ENCODE peak calls at places on chromosomes 11 and 22, in six cellular contexts. I, V, S, Z, T and L are unnamed samples.

GRCh38 chr11:36774603-36775002 is 176.6 kb upstream of the RAG2 start:
- DNase-seq in I (no peak), V (no peak), S (no peak), Z (no peak), T (no peak), L (no peak)

GRCh38 chr11:67062526-67063373 is 6.1 kb downstream of the RHOD start:
- DNase-seq in I (no peak), V (no peak), S (no peak), Z (no peak), T (no peak), L (no peak)

GRCh38 chr11:304915-305833 is 2.4 kb upstream of the IFITM2 start:
- DNase-seq in I (peak; percentile 66), V (peak; percentile 70), S (peak; percentile 56), Z (peak; percentile 84), T (peak; percentile 75), L (no peak)

GRCh38 chr11:64146036-64146943 is 19.6 kb downstream of the MACROD1 start:
- DNase-seq in I (no peak), V (peak; percentile 78), S (no peak), Z (peak; percentile 64), T (peak; percentile 66), L (peak; percentile 29)

GRCh38 chr11:83223457-83223856 is 29.9 kb downstream of the ANKRD42 start:
- DNase-seq in I (no peak), V (no peak), S (no peak), Z (no peak), T (no peak), L (no peak)

GRCh38 chr11:14578551-14578956 is 58.4 kb upstream of the PSMA1 start:
- DNase-seq in I (peak; percentile 25), V (no peak), S (no peak), Z (no peak), T (peak; percentile 65), L (no peak)

GRCh38 chr11:121929581-121929980 is 186.4 kb downstream of the BLID start:
- DNase-seq in I (peak; percentile 28), V (no peak), S (peak; percentile 38), Z (no peak), T (peak; percentile 39), L (no peak)

GRCh38 chr11:93072236-93072635 is 102.8 kb downstream of the MTNR1B start:
- DNase-seq in I (no peak), V (no peak), S (no peak), Z (no peak), T (no peak), L (no peak)

GRCh38 chr11:132802932-132803331 is 729.4 kb downstream of the OPCML start:
- DNase-seq in I (no peak), V (no peak), S (no peak), Z (no peak), T (no peak), L (no peak)

GRCh38 chr11:116844722-116845121 is 7.3 kb upstream of the APOA1 start:
- DNase-seq in I (no peak), V (no peak), S (no peak), Z (no peak), T (no peak), L (no peak)

GRCh38 chr11:26992031-26992541 is 1.8 kb upstream of the FIBIN start:
- DNase-seq in I (no peak), V (no peak), S (no peak), Z (no peak), T (no peak), L (no peak)

GRCh38 chr11:16789560-16790483 is 51.4 kb downstream of the C11orf58 start:
- DNase-seq in I (no peak), V (no peak), S (no peak), Z (no peak), T (no peak), L (no peak)

GRCh38 chr11:117743121-117743815 is 53.7 kb downstream of the DSCAML1 start:
- DNase-seq in I (no peak), V (no peak), S (no peak), Z (no peak), T (no peak), L (no peak)

GRCh38 chr11:11155962-11156815 is 196.9 kb downstream of the CSNK2A3 start:
- DNase-seq in I (no peak), V (no peak), S (peak; percentile 23), Z (peak; percentile 32), T (no peak), L (no peak)

GRCh38 chr11:80315263-80315662 is 874.4 kb upstream of the TENM4 start:
- DNase-seq in I (no peak), V (no peak), S (no peak), Z (no peak), T (no peak), L (no peak)

GRCh38 chr11:9047986-9048522 is 43.3 kb downstream of the SCUBE2 start:
- DNase-seq in I (peak; percentile 30), V (no peak), S (no peak), Z (no peak), T (peak; percentile 32), L (no peak)

GRCh38 chr11:46178542-46178941 is 57.3 kb upstream of the PHF21A start:
- DNase-seq in I (no peak), V (no peak), S (no peak), Z (no peak), T (no peak), L (no peak)

GRCh38 chr22:45579306-45579705 is 76.6 kb downstream of the FBLN1 start:
- DNase-seq in I (no peak), V (no peak), S (no peak), Z (no peak), T (no peak), L (no peak)

GRCh38 chr11:122681731-122682130 is 26.2 kb downstream of the UBASH3B start:
- DNase-seq in I (no peak), V (no peak), S (no peak), Z (no peak), T (no peak), L (no peak)

GRCh38 chr11:88494857-88495256 is 157.3 kb upstream of the CTSC start:
- DNase-seq in I (no peak), V (no peak), S (no peak), Z (no peak), T (no peak), L (no peak)

GRCh38 chr11:74478877-74479276 is 11.5 kb upstream of the KCNE3 start:
- DNase-seq in I (no peak), V (no peak), S (no peak), Z (no peak), T (no peak), L (no peak)

GRCh38 chr11:72574534-72575460 is 99.4 kb downstream of the PDE2A start:
- DNase-seq in I (no peak), V (no peak), S (no peak), Z (no peak), T (no peak), L (no peak)

GRCh38 chr22:30535182-30535581 is 11.4 kb downstream of the SEC14L6 start:
- DNase-seq in I (no peak), V (no peak), S (no peak), Z (no peak), T (no peak), L (no peak)

GRCh38 chr11:6812391-6813005 is 13.0 kb upstream of the OR6A2 start:
- DNase-seq in I (no peak), V (no peak), S (peak; percentile 43), Z (peak; percentile 35), T (no peak), L (no peak)

DNA sequence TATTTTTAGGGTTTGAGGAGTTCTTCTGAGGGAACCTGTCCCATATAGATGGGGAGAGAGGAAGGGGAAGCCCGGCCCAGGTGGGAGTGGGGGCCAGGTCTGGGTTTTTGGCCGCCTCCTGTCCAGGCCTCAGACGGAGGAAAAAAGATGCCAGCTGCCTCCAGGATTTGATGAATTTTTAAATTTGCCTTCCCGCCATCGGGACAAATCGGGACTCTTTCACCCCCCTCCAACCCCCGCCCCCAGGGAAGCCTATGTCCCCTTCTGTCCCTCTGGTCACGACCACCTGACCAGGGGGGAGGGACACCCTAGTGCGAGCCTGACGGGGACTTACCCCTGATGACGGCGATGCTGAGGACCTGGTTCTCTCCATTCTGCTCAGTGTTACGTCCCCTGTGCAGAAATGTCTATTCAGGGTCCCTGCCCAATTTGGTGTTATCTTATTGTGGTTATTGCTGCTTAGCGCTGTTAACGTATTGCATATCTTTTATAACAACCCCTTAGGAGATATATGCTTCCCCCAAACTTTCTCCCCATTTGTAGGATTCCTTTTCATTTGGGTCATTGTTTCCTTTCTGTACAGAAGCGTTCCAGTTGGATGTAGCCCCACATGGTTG is 115.9 kb upstream of the GRK3 start:
- DNase-seq in I (no peak), V (no peak), S (no peak), Z (peak; percentile 7), T (no peak), L (no peak)
- H3K27ac ChIP-seq in I (peak overlapping the region; percentile 78), V (peak overlapping the region; percentile 63), S (no peak overlapping the region), Z (peak overlapping the region; percentile 97), T (peak overlapping the region; percentile 78), L (peak overlapping the region; percentile 52)

DNA sequence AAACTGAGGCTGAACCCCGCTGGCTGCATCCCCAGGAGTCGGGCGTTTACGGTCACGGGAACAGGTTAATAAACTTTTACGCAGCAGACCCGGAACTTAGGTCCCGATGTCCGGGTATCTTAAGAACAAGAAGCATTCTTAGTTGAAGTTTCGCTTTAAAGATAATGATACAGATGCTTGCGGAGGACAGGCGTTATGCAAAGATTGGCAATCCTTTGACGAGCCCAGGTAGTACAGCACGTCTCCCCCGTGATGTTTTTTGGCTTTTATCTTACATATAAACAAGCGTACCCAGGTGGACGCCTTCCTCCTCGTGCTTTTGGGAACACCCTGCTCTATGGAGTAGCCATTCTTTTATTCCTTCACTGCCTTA is 869 bp upstream of the TOLLIP start:
- DNase-seq in I (no peak), V (no peak), S (no peak), Z (no peak), T (no peak), L (no peak)
- H3K27ac ChIP-seq in I (peak overlapping the region; percentile 91), V (peak overlapping the region; percentile 95), S (no peak overlapping the region), Z (peak overlapping the region; percentile 88), T (peak overlapping the region; percentile 95), L (peak overlapping the region; percentile 93)

DNA sequence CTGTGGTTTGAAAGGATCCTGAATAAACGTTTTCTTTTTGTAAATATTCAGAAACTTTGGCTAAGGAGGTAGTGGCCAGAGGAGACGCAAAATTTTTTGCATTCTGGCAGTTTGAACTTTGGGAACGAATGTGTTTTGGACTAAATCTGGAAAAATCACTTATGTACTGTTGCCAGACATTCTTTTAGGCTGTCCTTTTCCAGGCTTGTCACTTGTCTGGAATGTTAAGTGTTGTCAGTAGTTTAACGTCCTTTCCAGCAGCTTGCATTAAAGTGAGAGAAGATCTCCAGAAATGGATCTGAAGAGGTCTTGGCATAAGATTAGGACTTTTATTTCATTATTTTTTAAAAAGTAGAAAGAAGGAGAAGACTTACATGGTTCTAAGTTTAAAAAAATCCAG is 18.5 kb downstream of the SPECC1L start:
- DNase-seq in I (no peak), V (no peak), S (no peak), Z (no peak), T (no peak), L (no peak)
- H3K27ac ChIP-seq in I (peak overlapping the region; percentile 68), V (peak overlapping the region; percentile 15), S (no peak overlapping the region), Z (peak overlapping the region; percentile 4), T (peak overlapping the region; percentile 61), L (no peak overlapping the region)

DNA sequence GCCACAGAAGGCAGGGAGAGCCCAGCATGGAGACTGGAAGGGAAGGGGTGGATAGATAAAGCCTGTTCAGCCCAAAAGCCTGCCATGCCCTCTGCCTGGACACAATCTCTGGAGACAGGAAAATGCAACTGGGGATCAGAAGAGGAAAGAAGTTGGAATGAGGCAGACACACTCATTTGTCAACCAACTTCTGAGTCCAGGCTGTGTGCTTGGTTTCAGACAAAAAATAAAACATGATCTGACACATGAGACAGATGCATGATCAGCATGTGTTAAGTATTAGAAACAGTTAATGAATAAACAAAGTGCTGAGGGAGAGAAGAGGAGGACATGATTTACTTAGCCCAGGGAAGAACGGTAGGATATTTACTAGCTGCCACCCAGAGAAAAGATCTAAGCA is 849 bp downstream of the LRRN4CL start:
- DNase-seq in I (no peak), V (no peak), S (no peak), Z (no peak), T (no peak), L (no peak)
- H3K27ac ChIP-seq in I (no peak overlapping the region), V (no peak overlapping the region), S (no peak overlapping the region), Z (no peak overlapping the region), T (no peak overlapping the region), L (no peak overlapping the region)

GRCh38 chr22:39527481-39527961 is 5.0 kb downstream of the RPS19BP1 start:
- DNase-seq in I (no peak), V (peak; percentile 50), S (no peak), Z (no peak), T (peak; percentile 55), L (no peak)
- H3K27ac ChIP-seq in I (peak overlapping the region; percentile 15), V (no peak overlapping the region), S (no peak overlapping the region), Z (no peak overlapping the region), T (peak overlapping the region; percentile 29), L (no peak overlapping the region)